ENCODE peak calls at places on chromosomes 6 and 20, in nine cellular contexts. One of them, this sample, is unnamed. For H3K4me1, the result is how much of the 10 kb centered on the place peaks cover.

GRCh38 chr20:137668-138131 is 4.7 kb upstream of the DEFB126 start:
- DNase-seq in SK-N-SH: peak
- DNase-seq in BE2C: peak
- DNase-seq in IMR-90: no peak
- DNase-seq in pancreas: no peak
- DNase-seq in lung: no peak
- DNase-seq in PC-9: no peak
- DNase-seq in heart right ventricle: no peak
- DNase-seq in spleen: no peak
- DNase-seq in this sample: no peak

GRCh38 chr6:11370191-11371018 is 137.9 kb upstream of the NEDD9 start:
- DNase-seq in IMR-90: no peak
- DNase-seq in SK-N-SH: no peak
- DNase-seq in PC-9: no peak
- DNase-seq in BE2C: no peak
- DNase-seq in heart right ventricle: peak
- DNase-seq in lung: no peak
- DNase-seq in pancreas: peak
- DNase-seq in spleen: no peak
- DNase-seq in this sample: no peak

GRCh38 chr6:19356692-19357091 is 480.5 kb upstream of the ID4 start:
- DNase-seq in SK-N-SH: no peak
- DNase-seq in pancreas: no peak
- DNase-seq in spleen: no peak
- DNase-seq in PC-9: no peak
- DNase-seq in heart right ventricle: no peak
- DNase-seq in BE2C: no peak
- DNase-seq in IMR-90: no peak
- DNase-seq in lung: no peak
- DNase-seq in this sample: no peak

GRCh38 chr20:50197463-50197862 is 6.8 kb downstream of the CEBPB start:
- DNase-seq in BE2C: no peak
- DNase-seq in lung: no peak
- DNase-seq in spleen: no peak
- DNase-seq in PC-9: no peak
- DNase-seq in IMR-90: no peak
- DNase-seq in pancreas: no peak
- DNase-seq in heart right ventricle: no peak
- DNase-seq in SK-N-SH: no peak
- DNase-seq in this sample: no peak

GRCh38 chr20:15224199-15224598 is 886.8 kb upstream of the FLRT3 start:
- DNase-seq in IMR-90: no peak
- DNase-seq in pancreas: no peak
- DNase-seq in BE2C: no peak
- DNase-seq in SK-N-SH: no peak
- DNase-seq in lung: no peak
- DNase-seq in PC-9: no peak
- DNase-seq in heart right ventricle: no peak
- DNase-seq in spleen: no peak
- DNase-seq in this sample: no peak

GRCh38 chr6:16683524-16684194 is 77.6 kb downstream of the ATXN1 start:
- DNase-seq in PC-9: peak
- DNase-seq in SK-N-SH: no peak
- DNase-seq in BE2C: peak
- DNase-seq in lung: peak
- DNase-seq in heart right ventricle: peak
- DNase-seq in pancreas: peak
- DNase-seq in IMR-90: peak
- DNase-seq in spleen: no peak
- DNase-seq in this sample: no peak

GRCh38 chr6:31396422-31397152 is 6.8 kb upstream of the MICA start:
- DNase-seq in lung: peak
- DNase-seq in SK-N-SH: peak
- DNase-seq in heart right ventricle: peak
- DNase-seq in IMR-90: peak
- DNase-seq in pancreas: peak
- DNase-seq in spleen: peak
- DNase-seq in BE2C: peak
- DNase-seq in PC-9: peak
- DNase-seq in this sample: peak

GRCh38 chr6:112408522-112408921 is 61.4 kb downstream of the RFPL4B start:
- DNase-seq in lung: no peak
- DNase-seq in IMR-90: no peak
- DNase-seq in SK-N-SH: no peak
- DNase-seq in pancreas: no peak
- DNase-seq in PC-9: no peak
- DNase-seq in heart right ventricle: no peak
- DNase-seq in spleen: no peak
- DNase-seq in BE2C: no peak
- DNase-seq in this sample: no peak

GRCh38 chr20:62739581-62740285 is 31.1 kb downstream of the NTSR1 start:
- DNase-seq in IMR-90: no peak
- DNase-seq in spleen: peak
- DNase-seq in heart right ventricle: no peak
- DNase-seq in pancreas: no peak
- DNase-seq in SK-N-SH: no peak
- DNase-seq in PC-9: peak
- DNase-seq in lung: no peak
- DNase-seq in BE2C: peak
- DNase-seq in this sample: peak

GRCh38 chr6:165184192-165184979 is 125.0 kb downstream of the C6orf118 start:
- DNase-seq in pancreas: no peak
- DNase-seq in IMR-90: no peak
- DNase-seq in heart right ventricle: peak
- DNase-seq in spleen: no peak
- DNase-seq in BE2C: no peak
- DNase-seq in SK-N-SH: no peak
- DNase-seq in lung: no peak
- DNase-seq in PC-9: no peak
- DNase-seq in this sample: no peak

GRCh38 chr6:121780325-121781313 is 345.2 kb downstream of the GJA1 start:
- DNase-seq in BE2C: peak
- DNase-seq in spleen: no peak
- DNase-seq in lung: peak
- DNase-seq in heart right ventricle: peak
- DNase-seq in SK-N-SH: no peak
- DNase-seq in IMR-90: peak
- DNase-seq in pancreas: peak
- DNase-seq in PC-9: no peak
- DNase-seq in this sample: no peak

GRCh38 chr6:21856096-21856825 is 262.7 kb downstream of the SOX4 start:
- DNase-seq in pancreas: no peak
- DNase-seq in IMR-90: peak
- DNase-seq in BE2C: no peak
- DNase-seq in PC-9: no peak
- DNase-seq in SK-N-SH: no peak
- DNase-seq in spleen: no peak
- DNase-seq in heart right ventricle: no peak
- DNase-seq in lung: no peak
- DNase-seq in this sample: no peak

GRCh38 chr6:68127066-68127465 is 508.0 kb upstream of the ADGRB3 start:
- DNase-seq in spleen: no peak
- DNase-seq in heart right ventricle: no peak
- DNase-seq in IMR-90: no peak
- DNase-seq in BE2C: no peak
- DNase-seq in pancreas: no peak
- DNase-seq in SK-N-SH: no peak
- DNase-seq in lung: no peak
- DNase-seq in PC-9: no peak
- DNase-seq in this sample: no peak
- H3K4me3 ChIP-seq in spleen: no peak
- H3K4me3 ChIP-seq in heart right ventricle: no peak
- H3K4me3 ChIP-seq in IMR-90: no peak
- H3K4me3 ChIP-seq in BE2C: no peak
- H3K4me3 ChIP-seq in pancreas: no peak
- H3K4me3 ChIP-seq in SK-N-SH: no peak
- H3K4me3 ChIP-seq in lung: no peak
- H3K4me3 ChIP-seq in PC-9: no peak
- H3K4me3 ChIP-seq in this sample: no peak

GRCh38 chr6:104941694-104942177 is 15.2 kb upstream of the LIN28B start:
- DNase-seq in heart right ventricle: no peak
- DNase-seq in BE2C: no peak
- DNase-seq in spleen: no peak
- DNase-seq in PC-9: no peak
- DNase-seq in SK-N-SH: no peak
- DNase-seq in pancreas: no peak
- DNase-seq in lung: no peak
- DNase-seq in IMR-90: no peak
- DNase-seq in this sample: no peak
- TF ChIP-seq CTCF in heart right ventricle: no peak
- TF ChIP-seq CTCF in BE2C: no peak
- TF ChIP-seq CTCF in spleen: no peak
- TF ChIP-seq CTCF in PC-9: no peak
- TF ChIP-seq CTCF in SK-N-SH: peak
- TF ChIP-seq CTCF in pancreas: no peak
- TF ChIP-seq CTCF in lung: no peak
- TF ChIP-seq CTCF in IMR-90: no peak
- TF ChIP-seq CTCF in this sample: no peak

GRCh38 chr6:159969204-159969912 is 476 bp downstream of the IGF2R start:
- DNase-seq in IMR-90: peak
- DNase-seq in PC-9: peak
- DNase-seq in BE2C: peak
- DNase-seq in pancreas: peak
- DNase-seq in lung: no peak
- DNase-seq in SK-N-SH: peak
- DNase-seq in spleen: peak
- DNase-seq in heart right ventricle: no peak
- DNase-seq in this sample: peak
- H3K4me1 ChIP-seq in IMR-90: under half
- H3K4me1 ChIP-seq in PC-9: under half
- H3K4me1 ChIP-seq in BE2C: under half
- H3K4me1 ChIP-seq in pancreas: under half
- H3K4me1 ChIP-seq in lung: under half
- H3K4me1 ChIP-seq in SK-N-SH: under half
- H3K4me1 ChIP-seq in spleen: half or more
- H3K4me1 ChIP-seq in heart right ventricle: under half
- H3K4me1 ChIP-seq in this sample: under half

GRCh38 chr6:145733770-145734169 is 1.6 kb downstream of the EPM2A start:
- DNase-seq in PC-9: no peak
- DNase-seq in heart right ventricle: no peak
- DNase-seq in IMR-90: peak
- DNase-seq in spleen: no peak
- DNase-seq in lung: no peak
- DNase-seq in BE2C: no peak
- DNase-seq in SK-N-SH: no peak
- DNase-seq in pancreas: no peak
- DNase-seq in this sample: no peak
- H3K4me3 ChIP-seq in PC-9: peak
- H3K4me3 ChIP-seq in heart right ventricle: peak
- H3K4me3 ChIP-seq in IMR-90: no peak
- H3K4me3 ChIP-seq in spleen: no peak
- H3K4me3 ChIP-seq in lung: no peak
- H3K4me3 ChIP-seq in BE2C: peak
- H3K4me3 ChIP-seq in SK-N-SH: peak
- H3K4me3 ChIP-seq in pancreas: no peak
- H3K4me3 ChIP-seq in this sample: no peak

GRCh38 chr6:36724514-36725385 is 27.1 kb downstream of the RAB44 start:
- DNase-seq in IMR-90: peak
- DNase-seq in heart right ventricle: peak
- DNase-seq in pancreas: peak
- DNase-seq in spleen: peak
- DNase-seq in PC-9: peak
- DNase-seq in SK-N-SH: peak
- DNase-seq in BE2C: peak
- DNase-seq in lung: peak
- DNase-seq in this sample: peak
- TF ChIP-seq CTCF in IMR-90: peak
- TF ChIP-seq CTCF in heart right ventricle: peak
- TF ChIP-seq CTCF in pancreas: peak
- TF ChIP-seq CTCF in spleen: no peak
- TF ChIP-seq CTCF in PC-9: peak
- TF ChIP-seq CTCF in SK-N-SH: peak
- TF ChIP-seq CTCF in BE2C: peak
- TF ChIP-seq CTCF in lung: peak
- TF ChIP-seq CTCF in this sample: peak

DNA sequence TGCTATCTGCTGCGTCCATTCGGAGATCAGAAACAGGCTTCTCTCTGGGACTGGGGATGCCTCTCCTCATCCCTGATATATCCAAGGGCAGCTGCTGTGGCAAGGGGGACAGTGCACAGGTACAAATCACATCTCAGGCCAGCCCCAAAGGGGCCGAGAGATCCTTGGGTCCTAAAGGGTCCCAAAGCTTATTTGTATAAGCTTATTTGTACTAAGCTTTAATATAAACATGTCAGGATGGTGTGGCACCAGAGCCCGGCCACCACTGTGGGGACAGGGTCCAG is 45.3 kb downstream of the FGD2 start:
- DNase-seq in BE2C: no peak
- DNase-seq in IMR-90: no peak
- DNase-seq in heart right ventricle: no peak
- DNase-seq in pancreas: no peak
- DNase-seq in PC-9: no peak
- DNase-seq in spleen: no peak
- DNase-seq in SK-N-SH: no peak
- DNase-seq in lung: no peak
- DNase-seq in this sample: no peak
- H3K4me1 ChIP-seq in BE2C: under half
- H3K4me1 ChIP-seq in IMR-90: under half
- H3K4me1 ChIP-seq in heart right ventricle: under half
- H3K4me1 ChIP-seq in pancreas: half or more
- H3K4me1 ChIP-seq in PC-9: under half
- H3K4me1 ChIP-seq in spleen: half or more
- H3K4me1 ChIP-seq in SK-N-SH: under half
- H3K4me1 ChIP-seq in lung: under half
- H3K4me1 ChIP-seq in this sample: under half

GRCh38 chr6:34583861-34584604 is 27.9 kb upstream of the SPDEF start:
- DNase-seq in heart right ventricle: no peak
- DNase-seq in IMR-90: no peak
- DNase-seq in BE2C: no peak
- DNase-seq in lung: no peak
- DNase-seq in spleen: peak
- DNase-seq in PC-9: no peak
- DNase-seq in SK-N-SH: no peak
- DNase-seq in pancreas: no peak
- DNase-seq in this sample: no peak

GRCh38 chr6:34578445-34579262 is 22.5 kb upstream of the SPDEF start:
- DNase-seq in BE2C: no peak
- DNase-seq in spleen: peak
- DNase-seq in pancreas: no peak
- DNase-seq in lung: no peak
- DNase-seq in PC-9: no peak
- DNase-seq in heart right ventricle: no peak
- DNase-seq in IMR-90: no peak
- DNase-seq in SK-N-SH: no peak
- DNase-seq in this sample: no peak

GRCh38 chr6:34583461-34583860 is 27.3 kb upstream of the SPDEF start:
- DNase-seq in PC-9: no peak
- DNase-seq in spleen: peak
- DNase-seq in SK-N-SH: no peak
- DNase-seq in IMR-90: no peak
- DNase-seq in lung: no peak
- DNase-seq in pancreas: no peak
- DNase-seq in heart right ventricle: no peak
- DNase-seq in BE2C: no peak
- DNase-seq in this sample: no peak

GRCh38 chr6:34581561-34581920 is 25.4 kb upstream of the SPDEF start:
- DNase-seq in pancreas: no peak
- DNase-seq in spleen: no peak
- DNase-seq in lung: no peak
- DNase-seq in heart right ventricle: no peak
- DNase-seq in SK-N-SH: no peak
- DNase-seq in BE2C: no peak
- DNase-seq in PC-9: no peak
- DNase-seq in IMR-90: no peak
- DNase-seq in this sample: no peak

GRCh38 chr6:34580707-34581560 is 24.8 kb upstream of the SPDEF start:
- DNase-seq in pancreas: no peak
- DNase-seq in heart right ventricle: no peak
- DNase-seq in BE2C: no peak
- DNase-seq in lung: no peak
- DNase-seq in SK-N-SH: peak
- DNase-seq in PC-9: no peak
- DNase-seq in spleen: no peak
- DNase-seq in IMR-90: peak
- DNase-seq in this sample: peak
- H3K4me3 ChIP-seq in pancreas: no peak
- H3K4me3 ChIP-seq in heart right ventricle: no peak
- H3K4me3 ChIP-seq in BE2C: no peak
- H3K4me3 ChIP-seq in lung: no peak
- H3K4me3 ChIP-seq in SK-N-SH: no peak
- H3K4me3 ChIP-seq in PC-9: no peak
- H3K4me3 ChIP-seq in spleen: no peak
- H3K4me3 ChIP-seq in IMR-90: no peak
- H3K4me3 ChIP-seq in this sample: no peak

This sample was measured in mucosa of descending colon.